ENCODE peak calls at places on chromosomes 6 and 20, in five cellular contexts. S is HTR-8/SVneo; Q is MV-4-11; B is hippocampal formation; H is stimulated activated CD4-positive, alpha-beta T cell treated with anti-CD3 and anti-CD28 coated beads, TNF-alpha, amount 100 ng/mL, for 1 hour. J is an unnamed sample.

GRCh38 chr20:19291818-19292132 is 79.3 kb downstream of the SLC24A3 start:
- DNase-seq in S (no peak), Q (no peak), B (no peak), H (no peak), J (no peak)

GRCh38 chr6:13012977-13013680 is 296.6 kb downstream of the PHACTR1 start:
- DNase-seq in S (no peak), Q (no peak), B (peak), H (no peak), J (no peak)

GRCh38 chr6:136549359-136550044 is 720 bp downstream of the MAP7 start:
- DNase-seq in S (no peak), Q (no peak), B (peak), H (no peak), J (no peak)

GRCh38 chr6:33896391-33897192 is 92.8 kb upstream of the MLN start:
- DNase-seq in S (no peak), Q (no peak), B (no peak), H (no peak), J (no peak)

GRCh38 chr6:136723780-136724179 is 68.5 kb downstream of the MAP3K5 start:
- DNase-seq in S (no peak), Q (peak), B (no peak), H (no peak), J (no peak)

GRCh38 chr6:150751296-150751695 is 114.2 kb upstream of the MTHFD1L start:
- DNase-seq in S (no peak), Q (no peak), B (no peak), H (no peak), J (no peak)

GRCh38 chr6:7138921-7139358 is 31.2 kb downstream of the RREB1 start:
- DNase-seq in S (no peak), Q (no peak), B (no peak), H (no peak), J (no peak)

GRCh38 chr6:30626484-30627366 is at the start of gene ATAT1:
- DNase-seq in S (peak), Q (peak), B (peak), H (peak), J (peak)

GRCh38 chr6:12010635-12011275 is 1.4 kb upstream of the HIVEP1 start:
- DNase-seq in S (peak), Q (peak), B (no peak), H (no peak), J (no peak)

GRCh38 chr20:24359306-24359705 is 110.1 kb upstream of the SYNDIG1 start:
- DNase-seq in S (no peak), Q (no peak), B (no peak), H (no peak), J (no peak)

GRCh38 chr6:24477070-24477469 is 12.3 kb downstream of the GPLD1 start:
- DNase-seq in S (no peak), Q (no peak), B (no peak), H (no peak), J (no peak)

GRCh38 chr6:2940010-2940850 is 31.1 kb downstream of the SERPINB6 start:
- DNase-seq in S (no peak), Q (peak), B (no peak), H (peak), J (peak)

J was measured in activated CD4-positive, CD25-positive, alpha-beta regulatory T cell treated with anti-CD3 and anti-CD28 coated beads, Interleukin-2, amount 50 U/mL, for 16 hours.